ENCODE peak calls at places on chromosomes 4 and X, in seven cellular contexts. U is K562, E is left lung, L is astrocyte, C is esophagus squamous epithelium, H is IMR-90, P is fibroblast of lung. S is an unnamed sample.

GRCh38 chrX:38175140-38175539 is 45.5 kb downstream of the SRPX start:
- DNase-seq in U (peak; percentile 51), E (no peak), L (peak; percentile 16), C (no peak), H (peak; percentile 28), P (no peak), S (no peak)

GRCh38 chr4:148530114-148530513 is 87.9 kb upstream of the NR3C2 start:
- DNase-seq in U (no peak), E (no peak), L (no peak), C (no peak), H (peak; percentile 55), P (no peak), S (no peak)

GRCh38 chrX:153946910-153947769 is 2.7 kb upstream of the RENBP start:
- DNase-seq in U (peak; percentile 90), E (peak; percentile 86), L (peak; percentile 47), C (no peak), H (peak; percentile 68), P (peak; percentile 80), S (peak; percentile 70)

GRCh38 chrX:155745792-155746191 is 133.0 kb upstream of the TMLHE start:
- DNase-seq in U (peak; percentile 87), E (no peak), L (no peak), C (no peak), H (peak; percentile 2), P (peak; percentile 35), S (no peak)

GRCh38 chr4:181821039-181822004 is 421.9 kb upstream of the TENM3 start:
- DNase-seq in U (no peak), E (no peak), L (peak; percentile 86), C (no peak), H (peak; percentile 77), P (peak; percentile 43), S (no peak)

GRCh38 chr4:129929052-129929451 is 833.1 kb downstream of the C4orf33 start:
- DNase-seq in U (no peak), E (no peak), L (no peak), C (no peak), H (no peak), P (no peak), S (no peak)

GRCh38 chr4:169159614-169160013 is 111.1 kb downstream of the SH3RF1 start:
- DNase-seq in U (no peak), E (no peak), L (peak; percentile 88), C (no peak), H (peak; percentile 76), P (peak; percentile 71), S (no peak)

GRCh38 chr4:164134388-164134787 is 619.5 kb upstream of the SMIM31 start:
- DNase-seq in U (no peak), E (no peak), L (peak; percentile 0), C (no peak), H (no peak), P (no peak), S (no peak)

GRCh38 chr4:139858436-139859225 is 193.0 kb downstream of the MGST2 start:
- DNase-seq in U (no peak), E (no peak), L (no peak), C (no peak), H (no peak), P (no peak), S (no peak)

GRCh38 chrX:63652086-63652775 is 132.8 kb downstream of the ARHGEF9 start:
- DNase-seq in U (no peak), E (no peak), L (peak; percentile 5), C (no peak), H (peak; percentile 21), P (peak; percentile 44), S (no peak)

DNA sequence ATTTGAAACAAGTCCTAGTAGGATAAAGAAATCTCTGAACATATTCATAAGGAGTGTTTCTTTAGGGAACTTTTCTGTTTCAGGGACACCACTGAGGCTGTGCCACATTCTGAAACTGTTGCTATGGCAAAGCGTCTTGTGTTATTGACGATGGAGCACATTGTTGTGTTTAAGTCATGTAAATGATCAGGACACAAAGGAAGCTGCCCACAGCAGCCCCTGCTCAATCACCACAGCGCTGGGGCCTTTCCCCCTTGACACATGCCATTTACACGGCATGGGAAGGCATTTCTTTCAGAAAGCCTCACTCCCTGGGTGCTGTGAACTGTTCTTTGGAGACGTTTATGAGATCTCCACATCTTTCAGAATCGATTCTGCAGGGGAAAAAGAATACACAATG is 39.8 kb upstream of the MID1 start:
- DNase-seq in U (no peak), E (no peak), L (no peak), C (no peak), H (no peak), P (no peak), S (no peak)
- TF ChIP-seq CTCF in U (no peak), E (no peak), L (no peak), C (no peak), H (no peak), P (no peak), S (no peak)

DNA sequence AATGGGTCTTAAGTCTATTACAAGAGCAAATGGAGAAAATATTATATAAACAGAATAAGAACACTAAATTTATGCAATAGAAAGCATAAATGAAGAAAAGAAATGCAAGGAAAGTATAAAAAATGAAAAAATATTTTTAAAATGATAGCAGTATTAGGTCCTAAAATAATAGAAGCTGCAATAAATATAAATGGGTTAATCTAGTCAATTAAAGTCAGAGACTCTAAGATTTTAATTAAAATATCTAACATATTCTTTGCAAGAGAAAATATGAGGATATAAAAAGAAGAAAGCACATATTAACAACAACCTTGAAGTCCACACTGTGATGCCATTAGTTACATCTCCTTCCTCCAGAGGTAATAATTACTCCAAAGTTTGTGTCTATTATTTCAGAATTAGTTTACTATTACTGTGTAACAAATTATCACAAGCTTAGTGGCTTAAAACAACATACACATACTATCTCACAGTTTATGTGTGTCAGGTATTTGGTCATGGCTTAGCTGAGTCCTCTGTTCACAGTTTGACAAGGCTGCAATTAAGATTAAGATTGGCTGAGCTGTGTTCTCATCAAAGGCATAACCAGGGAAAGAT is 174.9 kb downstream of the NAA11 start:
- DNase-seq in U (no peak), E (no peak), L (no peak), C (no peak), H (no peak), P (no peak), S (no peak)
- H3K27ac ChIP-seq in U (no peak overlapping the region), E (no peak overlapping the region), L (no peak overlapping the region), C (no peak overlapping the region), H (no peak overlapping the region), P (no peak overlapping the region), S (no peak overlapping the region)

DNA sequence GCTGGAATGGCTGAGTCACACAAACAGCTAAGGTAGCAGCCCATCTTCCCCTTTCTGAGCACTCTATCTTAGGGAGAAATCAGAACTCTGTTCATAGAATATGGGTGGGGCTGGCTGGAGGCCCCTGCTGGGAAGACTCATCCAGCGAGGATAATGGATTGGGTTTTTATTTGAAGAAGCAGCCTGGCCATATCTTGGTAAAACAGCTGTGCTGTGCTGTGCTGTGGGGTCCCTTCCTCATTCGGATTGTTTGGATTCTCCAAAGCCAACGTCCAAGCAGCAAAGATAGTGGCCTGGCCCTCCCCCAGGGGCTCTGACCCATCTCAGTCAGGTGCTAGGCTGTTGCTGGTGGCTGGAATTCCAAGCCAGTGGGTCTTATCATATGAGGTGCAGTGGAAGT is 63.8 kb downstream of the ZNF718 start:
- DNase-seq in U (peak; percentile 17), E (no peak), L (no peak), C (no peak), H (no peak), P (no peak), S (no peak)
- H3K9me3 ChIP-seq in U (peaks cover 4% of the 10 kb centered on the region), E (peaks cover 100% of the 10 kb centered on the region), L (peaks cover 7% of the 10 kb centered on the region), C (no peaks in the 10 kb centered on the region), H (peaks cover 30% of the 10 kb centered on the region), P (no peaks in the 10 kb centered on the region), S (peaks cover 79% of the 10 kb centered on the region)

GRCh38 chr4:143184503-143185252 is at the start of gene USP38:
- DNase-seq in U (peak; percentile 96), E (peak; percentile 96), L (peak; percentile 90), C (peak; percentile 90), H (peak; percentile 94), P (peak; percentile 92), S (peak; percentile 80)
- TF ChIP-seq CTCF in U (peak; percentile 12), E (no peak), L (no peak), C (no peak), H (peak; percentile 14), P (peak; percentile 1), S (no peak)

GRCh38 chrX:16975233-16975632 is 28.8 kb downstream of the REPS2 start:
- DNase-seq in U (no peak), E (no peak), L (peak; percentile 27), C (no peak), H (no peak), P (no peak), S (no peak)

GRCh38 chrX:16966745-16967144 is 20.3 kb downstream of the REPS2 start:
- DNase-seq in U (no peak), E (no peak), L (no peak), C (no peak), H (no peak), P (peak; percentile 38), S (no peak)

GRCh38 chrX:16971694-16972093 is 25.2 kb downstream of the REPS2 start:
- DNase-seq in U (no peak), E (no peak), L (no peak), C (no peak), H (no peak), P (no peak), S (no peak)

GRCh38 chrX:16970977-16971376 is 24.5 kb downstream of the REPS2 start:
- DNase-seq in U (no peak), E (no peak), L (peak; percentile 75), C (no peak), H (peak; percentile 30), P (peak; percentile 62), S (no peak)
- H3K27ac ChIP-seq in U (no peak overlapping the region), E (no peak overlapping the region), L (peak overlapping the region; percentile 26), C (no peak overlapping the region), H (no peak overlapping the region), P (no peak overlapping the region), S (no peak overlapping the region)

DNA sequence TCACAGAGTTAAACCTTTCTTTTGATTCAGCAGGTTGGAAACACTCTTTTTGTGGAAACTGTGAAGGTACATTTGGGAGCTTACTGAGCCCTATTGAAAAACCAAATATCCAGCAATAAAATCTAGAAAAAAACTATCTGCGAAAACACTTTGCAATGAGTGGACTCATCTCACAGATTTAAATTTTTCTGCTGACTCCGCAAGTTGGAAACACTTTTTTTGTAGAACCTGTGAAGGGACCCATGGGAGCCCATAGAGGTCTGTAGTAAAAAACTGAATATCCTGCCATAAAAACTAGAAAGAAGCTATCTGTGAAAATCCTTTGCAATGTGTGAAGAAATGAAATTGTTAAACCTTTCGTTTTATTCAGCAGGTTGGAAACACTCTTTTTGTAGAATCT is 22.5 kb upstream of the DCUN1D4 start:
- DNase-seq in U (no peak), E (no peak), L (no peak), C (no peak), H (no peak), P (no peak), S (no peak)
- H3K9me3 ChIP-seq in U (no peaks in the 10 kb centered on the region), E (peaks cover 43% of the 10 kb centered on the region), L (peaks cover 7% of the 10 kb centered on the region), C (no peaks in the 10 kb centered on the region), H (no peaks in the 10 kb centered on the region), P (no peaks in the 10 kb centered on the region), S (peaks cover 31% of the 10 kb centered on the region)

GRCh38 chrX:133676344-133677122 is 261.2 kb upstream of the GPC4 start:
- DNase-seq in U (no peak), E (no peak), L (no peak), C (no peak), H (no peak), P (no peak), S (no peak)
- TF ChIP-seq CTCF in U (no peak), E (no peak), L (no peak), C (no peak), H (no peak), P (no peak), S (no peak)

GRCh38 chr4:41185614-41186609 is 28.4 kb downstream of the APBB2 start:
- DNase-seq in U (no peak), E (no peak), L (peak; percentile 36), C (no peak), H (peak; percentile 53), P (peak; percentile 34), S (no peak)
- H3K27ac ChIP-seq in U (no peak overlapping the region), E (no peak overlapping the region), L (no peak overlapping the region), C (no peak overlapping the region), H (peak overlapping the region; percentile 5), P (no peak overlapping the region), S (no peak overlapping the region)

GRCh38 chr4:404006-404405 is 66.4 kb downstream of the ZNF141 start:
- DNase-seq in U (no peak), E (no peak), L (no peak), C (no peak), H (no peak), P (no peak), S (no peak)
- H3K9me3 ChIP-seq in U (no peaks in the 10 kb centered on the region), E (peaks cover 97% of the 10 kb centered on the region), L (peaks cover 12% of the 10 kb centered on the region), C (no peaks in the 10 kb centered on the region), H (peaks cover 32% of the 10 kb centered on the region), P (no peaks in the 10 kb centered on the region), S (peaks cover 52% of the 10 kb centered on the region)